ENCODE peak calls at places on chromosome 11, in seven cellular contexts. J, W, M, B, G, D and Y are unnamed samples.

GRCh38 chr11:5291207-5291838 is 10.4 kb downstream of the OR51B4 start:
- DNase-seq in W (no peak), D (no peak), B (peak; percentile 88), J (peak; percentile 12), G (peak; percentile 5), M (peak; percentile 0), Y (no peak)

GRCh38 chr11:63212742-63213141 is 30.7 kb downstream of the SLC22A25 start:
- DNase-seq in B (peak; percentile 41), D (no peak), J (peak; percentile 45), G (peak; percentile 24), W (peak; percentile 19), M (peak; percentile 25), Y (no peak)

GRCh38 chr11:554824-555499 is 5.6 kb downstream of the LMNTD2 start:
- DNase-seq in G (peak; percentile 78), W (peak; percentile 66), D (no peak), J (peak; percentile 71), B (peak; percentile 90), M (peak; percentile 30), Y (no peak)

GRCh38 chr11:13745165-13745564 is 76.7 kb downstream of the FAR1 start:
- DNase-seq in M (peak; percentile 73), B (no peak), W (no peak), G (no peak), J (peak; percentile 56), D (no peak), Y (no peak)

GRCh38 chr11:44629732-44630345 is 64.4 kb downstream of the CD82 start:
- DNase-seq in W (no peak), B (no peak), D (no peak), G (no peak), M (no peak), J (no peak), Y (no peak)

GRCh38 chr11:8814209-8814922 is 96.6 kb upstream of the AKIP1 start:
- DNase-seq in M (no peak), J (no peak), G (no peak), B (no peak), D (no peak), W (no peak), Y (peak; percentile 33)

GRCh38 chr11:34640050-34640971 is 19.4 kb downstream of the EHF start:
- DNase-seq in M (no peak), B (no peak), J (no peak), W (no peak), D (no peak), G (no peak), Y (no peak)

GRCh38 chr11:104705475-104706195 is 192.6 kb downstream of the CASP12 start:
- DNase-seq in G (peak; percentile 20), B (no peak), W (no peak), J (no peak), M (peak; percentile 93), D (peak; percentile 21), Y (peak; percentile 100)

GRCh38 chr11:130785376-130786110 is 130.7 kb downstream of the SNX19 start:
- DNase-seq in J (no peak), M (no peak), D (no peak), B (peak; percentile 2), G (no peak), W (no peak), Y (no peak)

GRCh38 chr11:27563201-27563600 is 56.6 kb upstream of the LIN7C start:
- DNase-seq in B (no peak), M (no peak), G (no peak), J (peak; percentile 34), W (no peak), D (no peak), Y (no peak)

GRCh38 chr11:17906436-17906835 is 106.4 kb downstream of the SERGEF start:
- DNase-seq in D (no peak), G (no peak), M (no peak), J (no peak), W (peak; percentile 22), B (peak; percentile 21), Y (no peak)

GRCh38 chr11:125147280-125147679 is 17.3 kb upstream of the PKNOX2 start:
- DNase-seq in G (no peak), W (no peak), B (no peak), D (no peak), J (no peak), M (no peak), Y (no peak)

GRCh38 chr11:126440792-126441514 is 85.5 kb downstream of the ST3GAL4 start:
- DNase-seq in D (peak; percentile 23), W (peak; percentile 94), G (peak; percentile 83), B (peak; percentile 87), J (peak; percentile 94), M (peak; percentile 52), Y (peak; percentile 80)

GRCh38 chr11:8336356-8337114 is 72.9 kb upstream of the LMO1 start:
- DNase-seq in B (no peak), J (no peak), D (no peak), M (no peak), W (no peak), G (no peak), Y (no peak)

GRCh38 chr11:14258177-14258935 is 100.6 kb downstream of the RRAS2 start:
- DNase-seq in G (no peak), W (no peak), J (no peak), M (peak; percentile 10), D (no peak), B (no peak), Y (no peak)

GRCh38 chr11:102292951-102293350 is 24.3 kb upstream of the BIRC3 start:
- DNase-seq in B (no peak), J (no peak), M (no peak), W (no peak), G (no peak), D (no peak), Y (no peak)